ENCODE peak calls at places on chromosomes 6 and 20, in six cellular contexts. One of them, this sample, is unnamed.

GRCh38 chr6:39424831-39425230 is 102.3 kb upstream of the KCNK16 start:
- DNase-seq in psoas muscle: no peak
- DNase-seq in fibroblast of lung: no peak
- DNase-seq in hepatocyte: no peak
- DNase-seq in AG10803: no peak
- DNase-seq in CD4-positive, alpha-beta T cell: no peak
- DNase-seq in this sample: no peak

GRCh38 chr6:143419526-143419925 is 31.0 kb downstream of the ADAT2 start:
- DNase-seq in fibroblast of lung: no peak
- DNase-seq in hepatocyte: no peak
- DNase-seq in psoas muscle: no peak
- DNase-seq in CD4-positive, alpha-beta T cell: no peak
- DNase-seq in AG10803: no peak
- DNase-seq in this sample: no peak

GRCh38 chr6:166572370-166573261 is 13.9 kb downstream of the RAMACL start:
- DNase-seq in AG10803: peak; percentile 64
- DNase-seq in fibroblast of lung: peak; percentile 79
- DNase-seq in CD4-positive, alpha-beta T cell: no peak
- DNase-seq in psoas muscle: no peak
- DNase-seq in hepatocyte: peak; percentile 37
- DNase-seq in this sample: no peak

GRCh38 chr6:139129284-139129683 is 5.6 kb upstream of the HECA start:
- DNase-seq in hepatocyte: no peak
- DNase-seq in psoas muscle: no peak
- DNase-seq in CD4-positive, alpha-beta T cell: no peak
- DNase-seq in fibroblast of lung: peak; percentile 79
- DNase-seq in AG10803: peak; percentile 86
- DNase-seq in this sample: no peak

GRCh38 chr6:28218312-28219248 is 6.5 kb upstream of the ZSCAN9 start:
- DNase-seq in fibroblast of lung: peak; percentile 69
- DNase-seq in hepatocyte: peak; percentile 77
- DNase-seq in AG10803: peak; percentile 68
- DNase-seq in psoas muscle: peak; percentile 87
- DNase-seq in CD4-positive, alpha-beta T cell: no peak
- DNase-seq in this sample: peak; percentile 18

GRCh38 chr6:158852312-158853071 is 33.3 kb upstream of the EZR start:
- DNase-seq in fibroblast of lung: peak; percentile 18
- DNase-seq in AG10803: no peak
- DNase-seq in psoas muscle: no peak
- DNase-seq in CD4-positive, alpha-beta T cell: no peak
- DNase-seq in hepatocyte: no peak
- DNase-seq in this sample: no peak

GRCh38 chr6:12613819-12614218 is 102.7 kb upstream of the PHACTR1 start:
- DNase-seq in hepatocyte: no peak
- DNase-seq in fibroblast of lung: no peak
- DNase-seq in CD4-positive, alpha-beta T cell: no peak
- DNase-seq in psoas muscle: no peak
- DNase-seq in AG10803: peak; percentile 40
- DNase-seq in this sample: no peak

GRCh38 chr20:36875702-36876472 is at the start of gene TLDC2:
- DNase-seq in CD4-positive, alpha-beta T cell: no peak
- DNase-seq in AG10803: no peak
- DNase-seq in hepatocyte: peak; percentile 78
- DNase-seq in fibroblast of lung: no peak
- DNase-seq in psoas muscle: no peak
- DNase-seq in this sample: no peak

GRCh38 chr20:44990425-44990824 is 24.1 kb downstream of the STK4 start:
- DNase-seq in CD4-positive, alpha-beta T cell: no peak
- DNase-seq in AG10803: peak; percentile 37
- DNase-seq in psoas muscle: no peak
- DNase-seq in hepatocyte: no peak
- DNase-seq in fibroblast of lung: no peak
- DNase-seq in this sample: no peak

DNA sequence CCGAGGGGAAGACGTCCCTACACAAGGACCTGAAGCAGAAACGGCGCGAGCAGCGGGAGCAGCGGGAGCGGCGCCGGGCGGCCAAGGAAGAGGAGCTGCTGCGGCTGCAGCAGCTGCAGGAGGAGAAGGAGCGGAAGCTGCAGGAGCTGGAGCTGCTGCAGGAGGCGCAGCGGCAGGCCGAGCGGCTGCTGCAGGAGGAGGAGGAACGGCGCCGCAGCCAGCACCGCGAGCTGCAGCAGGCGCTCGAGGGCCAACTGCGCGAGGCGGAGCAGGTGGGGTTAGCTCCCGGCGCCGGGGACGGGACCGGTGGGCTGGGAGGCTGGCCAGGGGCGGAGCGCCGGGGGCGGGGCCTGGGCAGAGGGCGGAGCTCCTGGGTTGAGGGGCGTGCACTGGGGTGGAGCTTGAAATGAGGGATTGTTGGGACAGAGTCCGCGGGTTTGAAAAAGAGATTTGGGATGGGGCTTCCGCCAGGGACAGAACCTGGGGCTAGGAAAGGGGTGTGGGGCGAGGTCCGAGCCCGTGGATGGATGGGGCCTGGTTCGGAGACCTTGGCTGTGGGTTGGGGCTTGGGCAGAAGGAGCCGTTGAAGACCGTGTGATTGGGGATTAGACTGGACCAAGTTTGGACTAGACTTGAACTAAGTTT is 20.7 kb downstream of the DEF6 start:
- DNase-seq in hepatocyte: peak; percentile 93
- DNase-seq in psoas muscle: peak; percentile 80
- DNase-seq in AG10803: peak; percentile 49
- DNase-seq in CD4-positive, alpha-beta T cell: no peak
- DNase-seq in fibroblast of lung: peak; percentile 82
- DNase-seq in this sample: no peak
- TF ChIP-seq CTCF in hepatocyte: peak; percentile 7
- TF ChIP-seq CTCF in psoas muscle: no peak
- TF ChIP-seq CTCF in AG10803: peak; percentile 11
- TF ChIP-seq CTCF in CD4-positive, alpha-beta T cell: no peak
- TF ChIP-seq CTCF in fibroblast of lung: no peak
- TF ChIP-seq CTCF in this sample: no peak

GRCh38 chr6:138007014-138007472 is 100.2 kb downstream of the PERP start:
- DNase-seq in psoas muscle: no peak
- DNase-seq in hepatocyte: peak; percentile 26
- DNase-seq in fibroblast of lung: peak; percentile 48
- DNase-seq in CD4-positive, alpha-beta T cell: no peak
- DNase-seq in AG10803: peak; percentile 11
- DNase-seq in this sample: no peak
- TF ChIP-seq CTCF in psoas muscle: peak; percentile 42
- TF ChIP-seq CTCF in hepatocyte: peak; percentile 40
- TF ChIP-seq CTCF in fibroblast of lung: peak; percentile 79
- TF ChIP-seq CTCF in CD4-positive, alpha-beta T cell: peak; percentile 61
- TF ChIP-seq CTCF in AG10803: peak; percentile 73
- TF ChIP-seq CTCF in this sample: peak; percentile 71

GRCh38 chr20:50590348-50590664 is 80.1 kb downstream of the PTPN1 start:
- DNase-seq in AG10803: no peak
- DNase-seq in CD4-positive, alpha-beta T cell: no peak
- DNase-seq in fibroblast of lung: no peak
- DNase-seq in hepatocyte: no peak
- DNase-seq in psoas muscle: no peak
- DNase-seq in this sample: no peak
- TF ChIP-seq CTCF in AG10803: no peak
- TF ChIP-seq CTCF in CD4-positive, alpha-beta T cell: no peak
- TF ChIP-seq CTCF in fibroblast of lung: no peak
- TF ChIP-seq CTCF in hepatocyte: no peak
- TF ChIP-seq CTCF in psoas muscle: no peak
- TF ChIP-seq CTCF in this sample: no peak

GRCh38 chr6:21791596-21791995 is 198.0 kb downstream of the SOX4 start:
- DNase-seq in hepatocyte: no peak
- DNase-seq in AG10803: no peak
- DNase-seq in fibroblast of lung: peak; percentile 86
- DNase-seq in CD4-positive, alpha-beta T cell: no peak
- DNase-seq in psoas muscle: no peak
- DNase-seq in this sample: no peak

GRCh38 chr6:21785162-21785561 is 191.6 kb downstream of the SOX4 start:
- DNase-seq in psoas muscle: no peak
- DNase-seq in fibroblast of lung: no peak
- DNase-seq in hepatocyte: no peak
- DNase-seq in CD4-positive, alpha-beta T cell: no peak
- DNase-seq in AG10803: no peak
- DNase-seq in this sample: no peak

GRCh38 chr6:21792177-21792576 is 198.6 kb downstream of the SOX4 start:
- DNase-seq in psoas muscle: no peak
- DNase-seq in fibroblast of lung: no peak
- DNase-seq in AG10803: no peak
- DNase-seq in hepatocyte: no peak
- DNase-seq in CD4-positive, alpha-beta T cell: no peak
- DNase-seq in this sample: no peak

GRCh38 chr6:21791066-21791465 is 197.5 kb downstream of the SOX4 start:
- DNase-seq in fibroblast of lung: peak; percentile 19
- DNase-seq in CD4-positive, alpha-beta T cell: no peak
- DNase-seq in psoas muscle: no peak
- DNase-seq in AG10803: no peak
- DNase-seq in hepatocyte: no peak
- DNase-seq in this sample: no peak
- TF ChIP-seq CTCF in fibroblast of lung: no peak
- TF ChIP-seq CTCF in CD4-positive, alpha-beta T cell: no peak
- TF ChIP-seq CTCF in psoas muscle: no peak
- TF ChIP-seq CTCF in AG10803: no peak
- TF ChIP-seq CTCF in hepatocyte: no peak
- TF ChIP-seq CTCF in this sample: no peak

GRCh38 chr6:169724554-169725269 is 412 bp upstream of the PHF10 start:
- DNase-seq in hepatocyte: peak; percentile 88
- DNase-seq in AG10803: peak; percentile 9
- DNase-seq in fibroblast of lung: peak; percentile 47
- DNase-seq in CD4-positive, alpha-beta T cell: peak; percentile 51
- DNase-seq in psoas muscle: peak; percentile 52
- DNase-seq in this sample: no peak
- TF ChIP-seq CTCF in hepatocyte: no peak
- TF ChIP-seq CTCF in AG10803: no peak
- TF ChIP-seq CTCF in fibroblast of lung: no peak
- TF ChIP-seq CTCF in CD4-positive, alpha-beta T cell: no peak
- TF ChIP-seq CTCF in psoas muscle: no peak
- TF ChIP-seq CTCF in this sample: no peak

This sample was measured in AG09319.